ENCODE peak calls at places on chromosomes 12 and 14, in eight cellular contexts. One of them, this sample, is unnamed.
A peak's percentile ranks its signal among the peaks of the same experiment; 100 is the strongest.

GRCh38 chr12:18375131-18375530 is 113.8 kb downstream of the PIK3C2G start:
- DNase-seq in stimulated activated CD4-positive, alpha-beta T cell treated with anti-CD3 and anti-CD28 coated beads, Interleukin-1b, Interleukin-23, amount 100 ng/mL, for 1 hour: no peak
- DNase-seq in B cell: no peak
- DNase-seq in stimulated activated naive CD4-positive, alpha-beta T cell: no peak
- DNase-seq in COR-L47: no peak
- DNase-seq in CD4-positive, alpha-beta memory T cell: no peak
- DNase-seq in midbrain: no peak
- DNase-seq in GM12878: no peak
- DNase-seq in this sample: no peak

GRCh38 chr12:13913371-13913770 is 68.0 kb downstream of the GRIN2B start:
- DNase-seq in stimulated activated CD4-positive, alpha-beta T cell treated with anti-CD3 and anti-CD28 coated beads, Interleukin-1b, Interleukin-23, amount 100 ng/mL, for 1 hour: no peak
- DNase-seq in B cell: no peak
- DNase-seq in stimulated activated naive CD4-positive, alpha-beta T cell: no peak
- DNase-seq in COR-L47: no peak
- DNase-seq in CD4-positive, alpha-beta memory T cell: no peak
- DNase-seq in midbrain: no peak
- DNase-seq in GM12878: no peak
- DNase-seq in this sample: no peak

GRCh38 chr12:52195065-52195730 is 3.4 kb upstream of the KRT80 start:
- DNase-seq in stimulated activated CD4-positive, alpha-beta T cell treated with anti-CD3 and anti-CD28 coated beads, Interleukin-1b, Interleukin-23, amount 100 ng/mL, for 1 hour: no peak
- DNase-seq in B cell: no peak
- DNase-seq in stimulated activated naive CD4-positive, alpha-beta T cell: no peak
- DNase-seq in COR-L47: no peak
- DNase-seq in CD4-positive, alpha-beta memory T cell: no peak
- DNase-seq in midbrain: no peak
- DNase-seq in GM12878: no peak
- DNase-seq in this sample: no peak

GRCh38 chr12:67540920-67541624 is 107.5 kb upstream of the DYRK2 start:
- DNase-seq in stimulated activated CD4-positive, alpha-beta T cell treated with anti-CD3 and anti-CD28 coated beads, Interleukin-1b, Interleukin-23, amount 100 ng/mL, for 1 hour: no peak
- DNase-seq in B cell: no peak
- DNase-seq in stimulated activated naive CD4-positive, alpha-beta T cell: no peak
- DNase-seq in COR-L47: no peak
- DNase-seq in CD4-positive, alpha-beta memory T cell: no peak
- DNase-seq in midbrain: no peak
- DNase-seq in GM12878: peak; percentile 23
- DNase-seq in this sample: no peak

GRCh38 chr14:59463773-59464650 is 1.2 kb downstream of the GPR135 start:
- DNase-seq in stimulated activated CD4-positive, alpha-beta T cell treated with anti-CD3 and anti-CD28 coated beads, Interleukin-1b, Interleukin-23, amount 100 ng/mL, for 1 hour: no peak
- DNase-seq in B cell: no peak
- DNase-seq in stimulated activated naive CD4-positive, alpha-beta T cell: no peak
- DNase-seq in COR-L47: no peak
- DNase-seq in CD4-positive, alpha-beta memory T cell: no peak
- DNase-seq in midbrain: peak; percentile 49
- DNase-seq in GM12878: no peak
- DNase-seq in this sample: no peak

GRCh38 chr14:63249112-63249511 is 44.9 kb downstream of the RHOJ start:
- DNase-seq in stimulated activated CD4-positive, alpha-beta T cell treated with anti-CD3 and anti-CD28 coated beads, Interleukin-1b, Interleukin-23, amount 100 ng/mL, for 1 hour: no peak
- DNase-seq in B cell: no peak
- DNase-seq in stimulated activated naive CD4-positive, alpha-beta T cell: no peak
- DNase-seq in COR-L47: no peak
- DNase-seq in CD4-positive, alpha-beta memory T cell: no peak
- DNase-seq in midbrain: no peak
- DNase-seq in GM12878: no peak
- DNase-seq in this sample: peak; percentile 6

GRCh38 chr12:46652692-46653091 is 173.1 kb downstream of the SLC38A4 start:
- DNase-seq in stimulated activated CD4-positive, alpha-beta T cell treated with anti-CD3 and anti-CD28 coated beads, Interleukin-1b, Interleukin-23, amount 100 ng/mL, for 1 hour: no peak
- DNase-seq in B cell: no peak
- DNase-seq in stimulated activated naive CD4-positive, alpha-beta T cell: no peak
- DNase-seq in COR-L47: no peak
- DNase-seq in CD4-positive, alpha-beta memory T cell: no peak
- DNase-seq in midbrain: no peak
- DNase-seq in GM12878: no peak
- DNase-seq in this sample: no peak

GRCh38 chr12:131862994-131863710 is 31.3 kb upstream of the ULK1 start:
- DNase-seq in stimulated activated CD4-positive, alpha-beta T cell treated with anti-CD3 and anti-CD28 coated beads, Interleukin-1b, Interleukin-23, amount 100 ng/mL, for 1 hour: no peak
- DNase-seq in B cell: no peak
- DNase-seq in stimulated activated naive CD4-positive, alpha-beta T cell: no peak
- DNase-seq in COR-L47: no peak
- DNase-seq in CD4-positive, alpha-beta memory T cell: no peak
- DNase-seq in midbrain: no peak
- DNase-seq in GM12878: no peak
- DNase-seq in this sample: no peak

GRCh38 chr14:92670967-92671366 is 77.5 kb downstream of the LGMN start:
- DNase-seq in stimulated activated CD4-positive, alpha-beta T cell treated with anti-CD3 and anti-CD28 coated beads, Interleukin-1b, Interleukin-23, amount 100 ng/mL, for 1 hour: no peak
- DNase-seq in B cell: no peak
- DNase-seq in stimulated activated naive CD4-positive, alpha-beta T cell: no peak
- DNase-seq in COR-L47: no peak
- DNase-seq in CD4-positive, alpha-beta memory T cell: no peak
- DNase-seq in midbrain: no peak
- DNase-seq in GM12878: no peak
- DNase-seq in this sample: no peak

GRCh38 chr12:843609-844008 is 91.2 kb downstream of the WNK1 start:
- DNase-seq in stimulated activated CD4-positive, alpha-beta T cell treated with anti-CD3 and anti-CD28 coated beads, Interleukin-1b, Interleukin-23, amount 100 ng/mL, for 1 hour: no peak
- DNase-seq in B cell: no peak
- DNase-seq in stimulated activated naive CD4-positive, alpha-beta T cell: no peak
- DNase-seq in COR-L47: no peak
- DNase-seq in CD4-positive, alpha-beta memory T cell: no peak
- DNase-seq in midbrain: no peak
- DNase-seq in GM12878: no peak
- DNase-seq in this sample: no peak

GRCh38 chr14:90726656-90727055 is 89.6 kb downstream of the TTC7B start:
- DNase-seq in stimulated activated CD4-positive, alpha-beta T cell treated with anti-CD3 and anti-CD28 coated beads, Interleukin-1b, Interleukin-23, amount 100 ng/mL, for 1 hour: no peak
- DNase-seq in B cell: no peak
- DNase-seq in stimulated activated naive CD4-positive, alpha-beta T cell: no peak
- DNase-seq in COR-L47: peak; percentile 63
- DNase-seq in CD4-positive, alpha-beta memory T cell: no peak
- DNase-seq in midbrain: peak; percentile 65
- DNase-seq in GM12878: no peak
- DNase-seq in this sample: no peak

GRCh38 chr14:54627325-54627717 is 60.4 kb downstream of the SAMD4A start:
- DNase-seq in stimulated activated CD4-positive, alpha-beta T cell treated with anti-CD3 and anti-CD28 coated beads, Interleukin-1b, Interleukin-23, amount 100 ng/mL, for 1 hour: no peak
- DNase-seq in B cell: no peak
- DNase-seq in stimulated activated naive CD4-positive, alpha-beta T cell: no peak
- DNase-seq in COR-L47: no peak
- DNase-seq in CD4-positive, alpha-beta memory T cell: no peak
- DNase-seq in midbrain: peak; percentile 42
- DNase-seq in GM12878: no peak
- DNase-seq in this sample: no peak

GRCh38 chr12:70196732-70197361 is 46.4 kb upstream of the CNOT2 start:
- DNase-seq in stimulated activated CD4-positive, alpha-beta T cell treated with anti-CD3 and anti-CD28 coated beads, Interleukin-1b, Interleukin-23, amount 100 ng/mL, for 1 hour: no peak
- DNase-seq in B cell: no peak
- DNase-seq in stimulated activated naive CD4-positive, alpha-beta T cell: no peak
- DNase-seq in COR-L47: no peak
- DNase-seq in CD4-positive, alpha-beta memory T cell: no peak
- DNase-seq in midbrain: peak; percentile 38
- DNase-seq in GM12878: no peak
- DNase-seq in this sample: no peak

GRCh38 chr14:99819514-99819913 is 26.3 kb downstream of the EML1 start:
- DNase-seq in stimulated activated CD4-positive, alpha-beta T cell treated with anti-CD3 and anti-CD28 coated beads, Interleukin-1b, Interleukin-23, amount 100 ng/mL, for 1 hour: no peak
- DNase-seq in B cell: no peak
- DNase-seq in stimulated activated naive CD4-positive, alpha-beta T cell: no peak
- DNase-seq in COR-L47: no peak
- DNase-seq in CD4-positive, alpha-beta memory T cell: no peak
- DNase-seq in midbrain: no peak
- DNase-seq in GM12878: no peak
- DNase-seq in this sample: no peak

GRCh38 chr12:124359671-124360581 is 65.0 kb downstream of the RFLNA start:
- DNase-seq in stimulated activated CD4-positive, alpha-beta T cell treated with anti-CD3 and anti-CD28 coated beads, Interleukin-1b, Interleukin-23, amount 100 ng/mL, for 1 hour: no peak
- DNase-seq in B cell: no peak
- DNase-seq in stimulated activated naive CD4-positive, alpha-beta T cell: no peak
- DNase-seq in COR-L47: peak; percentile 24
- DNase-seq in CD4-positive, alpha-beta memory T cell: no peak
- DNase-seq in midbrain: peak; percentile 79
- DNase-seq in GM12878: no peak
- DNase-seq in this sample: peak; percentile 82